ENCODE peak calls at places on chromosomes 13 and 19, in seven cellular contexts. X is MM.1S; I is CD4-positive, alpha-beta T cell; A is cardiac muscle cell; L is right lobe of liver; M is AG04450; T is breast epithelium. J is an unnamed sample.

GRCh38 chr19:41616785-41617621 is 9.9 kb downstream of the CEACAM4 start:
- DNase-seq in T (no peak), I (no peak), A (peak; percentile 31), L (no peak), X (peak; percentile 27), M (no peak), J (no peak)

GRCh38 chr19:36421749-36422481 is 3.5 kb upstream of the ZFP82 start:
- DNase-seq in A (peak; percentile 5), I (no peak), X (no peak), M (no peak), T (no peak), L (no peak), J (no peak)

GRCh38 chr19:46928951-46929350 is 68.2 kb downstream of the ARHGAP35 start:
- DNase-seq in X (no peak), M (no peak), A (no peak), T (no peak), L (peak; percentile 7), I (no peak), J (no peak)

GRCh38 chr13:65656740-65657329 is 1573.3 kb downstream of the PCDH9 start:
- DNase-seq in M (no peak), X (no peak), T (no peak), A (peak; percentile 47), L (no peak), I (no peak), J (no peak)

GRCh38 chr19:51708811-51709210 is 15.0 kb downstream of the HAS1 start:
- DNase-seq in I (no peak), X (no peak), M (no peak), A (no peak), L (no peak), T (no peak), J (no peak)

GRCh38 chr19:19540707-19541515 is 2.8 kb downstream of the CILP2 start:
- DNase-seq in T (peak; percentile 48), M (no peak), A (peak; percentile 35), I (peak; percentile 69), X (no peak), L (peak; percentile 51), J (no peak)

GRCh38 chr13:32731576-32731975 is 145.3 kb downstream of the PDS5B start:
- DNase-seq in T (no peak), A (peak; percentile 23), X (no peak), L (no peak), I (no peak), M (no peak), J (peak; percentile 21)

GRCh38 chr19:42606660-42607351 is 12.1 kb upstream of the CEACAM8 start:
- DNase-seq in A (peak; percentile 49), L (peak; percentile 57), M (no peak), I (peak; percentile 19), T (peak; percentile 86), X (peak; percentile 47), J (peak; percentile 90)

GRCh38 chr19:47676811-47677210 is 36.4 kb upstream of the EHD2 start:
- DNase-seq in M (no peak), T (no peak), X (no peak), A (no peak), I (no peak), L (no peak), J (no peak)

GRCh38 chr19:45294291-45295029 is 28.2 kb downstream of the CKM start:
- DNase-seq in I (no peak), L (peak; percentile 95), T (peak; percentile 67), X (no peak), A (no peak), M (no peak), J (peak; percentile 34)

GRCh38 chr19:35559281-35559659 is 4.2 kb downstream of the ATP4A start:
- DNase-seq in I (no peak), L (no peak), A (no peak), T (no peak), X (no peak), M (no peak), J (no peak)

GRCh38 chr19:45152504-45153338 is 8.1 kb downstream of the NKPD1 start:
- DNase-seq in X (no peak), L (peak; percentile 47), I (peak; percentile 27), A (peak; percentile 72), T (peak; percentile 50), M (no peak), J (peak; percentile 14)

GRCh38 chr13:50365683-50366391 is 350.6 kb downstream of the KCNRG start:
- DNase-seq in T (no peak), L (no peak), A (no peak), I (peak; percentile 18), X (peak; percentile 91), M (no peak), J (peak; percentile 30)

GRCh38 chr19:12985049-12985776 is 10.1 kb upstream of the NFIX start:
- DNase-seq in M (no peak), I (no peak), X (peak; percentile 51), L (no peak), T (peak; percentile 80), A (no peak), J (no peak)

GRCh38 chr19:10424011-10424637 is 3.8 kb downstream of the PDE4A start:
- DNase-seq in T (peak; percentile 55), L (peak; percentile 81), A (peak; percentile 77), M (no peak), X (peak; percentile 61), I (peak; percentile 62), J (peak; percentile 62)

GRCh38 chr13:35388979-35389378 is 87.5 kb downstream of the MAB21L1 start:
- DNase-seq in A (peak; percentile 47), M (no peak), I (no peak), X (no peak), T (no peak), L (no peak), J (no peak)

GRCh38 chr19:37905936-37906867 is at the start of gene WDR87:
- DNase-seq in L (peak; percentile 51), X (peak; percentile 44), I (peak; percentile 25), A (peak; percentile 17), M (no peak), T (no peak), J (peak; percentile 41)

GRCh38 chr13:45055902-45056648 is 64.2 kb upstream of the GTF2F2 start:
- DNase-seq in A (peak; percentile 71), M (no peak), X (no peak), I (no peak), T (peak; percentile 52), L (no peak), J (no peak)

GRCh38 chr13:34853161-34853560 is 88.9 kb upstream of the NBEA start:
- DNase-seq in A (no peak), I (no peak), M (no peak), L (no peak), X (no peak), T (no peak), J (no peak)

GRCh38 chr13:95296326-95296939 is 4.8 kb downstream of the ABCC4 start:
- DNase-seq in M (no peak), L (peak; percentile 84), I (no peak), X (peak; percentile 28), T (no peak), A (peak; percentile 25), J (no peak)

GRCh38 chr19:10270616-10271394 is at the start of gene ICAM1:
- DNase-seq in I (no peak), M (no peak), L (peak; percentile 90), X (peak; percentile 86), T (peak; percentile 66), A (peak; percentile 95), J (peak; percentile 54)

GRCh38 chr19:54133312-54133956 is 4.1 kb upstream of the CNOT3 start:
- DNase-seq in M (peak; percentile 74), I (no peak), X (peak; percentile 38), L (peak; percentile 70), A (peak; percentile 78), T (no peak), J (no peak)

GRCh38 chr13:60482012-60482411 is 85.0 kb downstream of the TDRD3 start:
- DNase-seq in X (no peak), L (no peak), T (no peak), A (peak; percentile 22), M (no peak), I (no peak), J (no peak)

GRCh38 chr19:6424190-6424938 is at the start of gene KHSRP:
- DNase-seq in T (no peak), M (no peak), A (no peak), L (peak; percentile 56), X (peak; percentile 13), I (no peak), J (no peak)

GRCh38 chr13:50387124-50387581 is 371.9 kb downstream of the KCNRG start:
- DNase-seq in T (no peak), M (no peak), L (peak; percentile 92), A (no peak), X (peak; percentile 75), I (peak; percentile 11), J (peak; percentile 44)

GRCh38 chr19:44943801-44944249 is 1.8 kb downstream of the APOC4 start:
- DNase-seq in L (peak; percentile 89), I (no peak), X (no peak), M (no peak), T (peak; percentile 60), A (no peak), J (no peak)

GRCh38 chr13:113216165-113217056 is 7.0 kb downstream of the CUL4A start:
- DNase-seq in L (no peak), T (peak; percentile 37), I (no peak), M (no peak), X (no peak), A (peak; percentile 52), J (peak; percentile 66)

GRCh38 chr13:50386527-50387123 is 371.4 kb downstream of the KCNRG start:
- DNase-seq in L (peak; percentile 57), T (no peak), M (peak; percentile 67), I (no peak), A (peak; percentile 58), X (no peak), J (no peak)

GRCh38 chr13:50844181-50844875 is 836 bp upstream of the DLEU7 start:
- DNase-seq in X (no peak), I (no peak), M (no peak), A (no peak), T (no peak), L (no peak), J (no peak)

GRCh38 chr19:38060346-38060745 is 153.3 kb downstream of the SIPA1L3 start:
- DNase-seq in X (no peak), A (no peak), M (no peak), L (no peak), T (no peak), I (no peak), J (no peak)

GRCh38 chr19:53130506-53130905 is 2.2 kb downstream of the ZNF415 start:
- DNase-seq in L (no peak), I (no peak), M (no peak), T (no peak), A (no peak), X (no peak), J (peak; percentile 24)
- H3K27ac ChIP-seq in L (no peak overlapping the region), I (no peak overlapping the region), M (no peak overlapping the region), T (no peak overlapping the region), A (no peak overlapping the region), X (no peak overlapping the region), J (no peak overlapping the region)

GRCh38 chr19:33402421-33403220 is 29.1 kb downstream of the CEBPG start:
- DNase-seq in T (no peak), L (peak; percentile 66), A (no peak), I (no peak), X (no peak), M (no peak), J (no peak)
- TF ChIP-seq CTCF in T (no peak), L (peak; percentile 8), A (no peak), I (no peak), X (no peak), M (no peak), J (no peak)

GRCh38 chr19:2077398-2077797 is 18.7 kb downstream of the MOB3A start:
- DNase-seq in X (no peak), M (no peak), A (no peak), L (no peak), T (no peak), I (no peak), J (no peak)
- H3K27ac ChIP-seq in X (no peak overlapping the region), M (no peak overlapping the region), A (no peak overlapping the region), L (no peak overlapping the region), T (no peak overlapping the region), I (peak overlapping the region; percentile 10), J (no peak overlapping the region)

GRCh38 chr19:40444181-40445005 is at the start of gene SERTAD3:
- DNase-seq in A (peak; percentile 98), X (peak; percentile 96), I (peak; percentile 96), L (peak; percentile 98), M (peak; percentile 82), T (peak; percentile 96), J (peak; percentile 97)
- TF ChIP-seq CTCF in A (peak; percentile 26), X (peak; percentile 9), I (no peak), L (no peak), M (no peak), T (peak; percentile 18), J (peak; percentile 27)

J was measured in prostate gland.